ENCODE peak calls at places on chromosomes 2 and 18, in ten cellular contexts. F is HepG2; T is MM.1S; S is Peyer's patch; O is right cardiac atrium; Q is CD8-positive, alpha-beta memory T cell; H is SK-N-SH; R is dorsolateral prefrontal cortex; N is upper lobe of left lung; L is AG04450. A is an unnamed sample.

GRCh38 chr2:224850081-224850480 is 133.9 kb upstream of the CCDC195 start:
- DNase-seq in F (no peak), T (no peak), S (no peak), O (no peak), Q (no peak), H (no peak), R (no peak), N (no peak), L (no peak), A (no peak)

GRCh38 chr2:226673314-226673723 is 126.3 kb downstream of the IRS1 start:
- DNase-seq in F (no peak), T (no peak), S (peak), O (peak), Q (no peak), H (no peak), R (no peak), N (no peak), L (peak), A (no peak)

GRCh38 chr2:176136375-176137248 is 7.1 kb downstream of the HOXD8 start:
- DNase-seq in F (no peak), T (no peak), S (peak), O (no peak), Q (no peak), H (peak), R (no peak), N (no peak), L (no peak), A (no peak)

GRCh38 chr2:227545990-227546389 is 52.7 kb upstream of the SCYGR2 start:
- DNase-seq in F (peak), T (no peak), S (no peak), O (no peak), Q (no peak), H (no peak), R (no peak), N (no peak), L (no peak), A (no peak)

GRCh38 chr2:19543271-19544019 is 185.0 kb upstream of the OSR1 start:
- DNase-seq in F (no peak), T (no peak), S (no peak), O (no peak), Q (no peak), H (no peak), R (no peak), N (no peak), L (no peak), A (no peak)

GRCh38 chr2:26298638-26299393 is 47.1 kb upstream of the SELENOI start:
- DNase-seq in F (peak), T (no peak), S (peak), O (peak), Q (peak), H (no peak), R (no peak), N (peak), L (no peak), A (no peak)

GRCh38 chr2:221833972-221834371 is 261.9 kb upstream of the EPHA4 start:
- DNase-seq in F (no peak), T (no peak), S (no peak), O (no peak), Q (no peak), H (no peak), R (no peak), N (no peak), L (no peak), A (no peak)

GRCh38 chr2:85160946-85161625 is 27.9 kb downstream of the TCF7L1 start:
- DNase-seq in F (no peak), T (no peak), S (no peak), O (no peak), Q (no peak), H (no peak), R (no peak), N (peak), L (no peak), A (no peak)

GRCh38 chr2:17822452-17823117 is 6.3 kb downstream of the MSGN1 start:
- DNase-seq in F (no peak), T (no peak), S (no peak), O (no peak), Q (no peak), H (peak), R (no peak), N (no peak), L (no peak), A (no peak)

GRCh38 chr18:60471652-60472051 is 99.1 kb upstream of the MC4R start:
- DNase-seq in F (no peak), T (no peak), S (no peak), O (no peak), Q (no peak), H (no peak), R (no peak), N (no peak), L (no peak), A (no peak)

GRCh38 chr2:107529146-107529545 is 297.5 kb upstream of the RGPD4 start:
- DNase-seq in F (no peak), T (no peak), S (no peak), O (peak), Q (no peak), H (peak), R (no peak), N (no peak), L (no peak), A (no peak)

GRCh38 chr2:172437419-172438063 is 10.2 kb downstream of the ITGA6 start:
- DNase-seq in F (no peak), T (peak), S (no peak), O (no peak), Q (peak), H (no peak), R (no peak), N (no peak), L (no peak), A (no peak)

GRCh38 chr18:30632058-30632718 is 410.4 kb downstream of the DSC3 start:
- DNase-seq in F (no peak), T (peak), S (no peak), O (no peak), Q (no peak), H (no peak), R (no peak), N (no peak), L (no peak), A (no peak)
- H3K27ac ChIP-seq in F (no peak), T (no peak), S (no peak), O (no peak), Q (no peak), H (no peak), R (no peak), N (no peak), L (no peak), A (no peak)

GRCh38 chr2:195633974-195634373 is 23.1 kb upstream of the SLC39A10 start:
- DNase-seq in F (no peak), T (no peak), S (no peak), O (no peak), Q (no peak), H (no peak), R (no peak), N (no peak), L (no peak), A (no peak)

GRCh38 chr2:195626507-195626906 is 30.5 kb upstream of the SLC39A10 start:
- DNase-seq in F (no peak), T (no peak), S (no peak), O (no peak), Q (no peak), H (no peak), R (no peak), N (no peak), L (no peak), A (no peak)

GRCh38 chr2:195633573-195633870 is 23.5 kb upstream of the SLC39A10 start:
- DNase-seq in F (no peak), T (no peak), S (no peak), O (no peak), Q (no peak), H (no peak), R (no peak), N (no peak), L (no peak), A (no peak)

GRCh38 chr2:195632852-195633572 is 24.0 kb upstream of the SLC39A10 start:
- DNase-seq in F (no peak), T (no peak), S (no peak), O (no peak), Q (no peak), H (no peak), R (no peak), N (no peak), L (no peak), A (no peak)

GRCh38 chr2:195628666-195629065 is 28.4 kb upstream of the SLC39A10 start:
- DNase-seq in F (no peak), T (no peak), S (no peak), O (no peak), Q (no peak), H (no peak), R (no peak), N (no peak), L (no peak), A (no peak)
- H3K27ac ChIP-seq in F (no peak), T (no peak), S (no peak), O (no peak), Q (no peak), H (no peak), R (no peak), N (no peak), L (no peak), A (no peak)

GRCh38 chr18:75936862-75937261 is 509.4 kb upstream of the SMIM21 start:
- DNase-seq in F (no peak), T (no peak), S (no peak), O (no peak), Q (no peak), H (no peak), R (no peak), N (no peak), L (no peak), A (no peak)

GRCh38 chr18:75937306-75937705 is 509.8 kb upstream of the SMIM21 start:
- DNase-seq in F (no peak), T (no peak), S (no peak), O (no peak), Q (no peak), H (no peak), R (no peak), N (no peak), L (no peak), A (no peak)
- H3K27ac ChIP-seq in F (no peak), T (no peak), S (no peak), O (no peak), Q (no peak), H (no peak), R (no peak), N (no peak), L (no peak), A (no peak)

DNA sequence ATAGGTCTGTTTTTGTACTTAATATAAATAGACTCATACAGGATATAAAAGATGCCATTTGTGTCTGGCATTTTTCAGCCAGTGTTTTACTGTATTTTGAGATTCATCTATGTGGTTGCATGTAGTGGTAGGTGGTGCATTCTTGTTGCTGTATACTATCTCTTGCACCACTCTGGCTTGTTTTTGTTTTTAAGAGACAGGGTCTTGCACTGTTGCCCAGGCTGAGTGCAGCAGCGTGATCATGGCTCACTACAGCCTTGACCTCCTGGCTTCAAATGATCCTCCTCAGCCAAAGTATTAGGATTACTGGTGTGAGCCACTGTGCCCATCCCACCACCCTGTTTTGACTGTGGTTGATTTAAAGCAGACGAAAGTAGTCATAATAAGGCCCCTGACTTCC is 12.6 kb downstream of the HK2 start:
- DNase-seq in F (no peak), T (no peak), S (no peak), O (no peak), Q (no peak), H (no peak), R (no peak), N (no peak), L (no peak), A (no peak)
- H3K27ac ChIP-seq in F (no peak), T (no peak), S (no peak), O (no peak), Q (no peak), H (peak), R (no peak), N (peak), L (peak), A (no peak)

DNA sequence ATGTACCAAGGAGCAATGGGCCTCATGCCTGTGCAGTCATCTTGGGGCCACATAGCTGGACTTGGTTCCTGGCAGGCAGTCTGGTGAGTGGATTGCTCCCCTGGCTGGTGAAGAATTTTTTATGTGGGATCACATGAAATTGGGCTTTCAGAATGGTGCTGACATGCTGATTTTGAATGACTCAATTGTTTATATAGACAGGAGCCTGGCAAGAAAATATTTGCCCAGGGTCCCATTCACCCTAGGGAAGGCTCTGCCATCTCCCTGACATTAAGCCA is 266.9 kb downstream of the DYSF start:
- DNase-seq in F (no peak), T (no peak), S (no peak), O (peak), Q (no peak), H (no peak), R (no peak), N (no peak), L (no peak), A (no peak)
- H3K27ac ChIP-seq in F (no peak), T (no peak), S (no peak), O (peak), Q (no peak), H (peak), R (no peak), N (peak), L (no peak), A (no peak)

DNA sequence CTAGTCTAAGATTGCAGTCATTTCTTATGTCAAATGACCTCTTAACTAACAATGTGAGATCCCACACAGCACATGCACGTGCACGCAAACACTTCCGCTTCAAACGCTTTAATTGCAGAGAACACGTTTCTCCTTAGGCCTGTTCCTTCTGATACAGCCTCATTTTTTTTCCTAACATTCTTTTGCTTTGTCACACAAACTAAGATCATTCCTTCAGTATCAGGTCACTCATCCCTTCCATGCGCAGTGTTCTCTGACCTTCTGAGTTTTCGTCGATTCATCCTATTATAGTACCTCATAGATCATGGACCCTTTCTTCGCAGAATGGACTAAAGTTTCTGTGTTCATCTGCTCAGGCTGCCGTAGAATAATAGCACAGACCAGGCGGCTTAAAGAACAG is 327.1 kb upstream of the CDH19 start:
- DNase-seq in F (no peak), T (no peak), S (no peak), O (no peak), Q (no peak), H (no peak), R (no peak), N (no peak), L (no peak), A (no peak)
- H3K27ac ChIP-seq in F (no peak), T (no peak), S (no peak), O (no peak), Q (no peak), H (no peak), R (no peak), N (no peak), L (no peak), A (no peak)

DNA sequence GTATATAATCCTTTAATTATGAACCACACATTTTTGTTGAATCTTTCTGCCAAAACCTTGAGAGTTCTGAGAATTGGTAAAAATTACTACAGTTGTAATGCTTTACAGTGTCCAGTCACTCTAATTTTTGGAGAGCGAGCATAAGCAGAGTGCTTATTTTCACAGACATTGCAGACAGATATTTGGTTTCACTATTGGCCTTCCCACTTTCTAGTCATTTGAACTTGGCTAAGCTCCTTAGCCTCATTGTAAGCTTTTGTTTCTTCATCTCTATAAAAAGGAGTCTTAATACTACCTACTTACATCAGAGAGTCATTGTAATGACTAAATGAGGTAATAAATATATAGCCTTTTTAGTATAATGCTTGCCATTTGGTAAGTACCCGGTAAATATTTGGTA is 80.4 kb downstream of the LCLAT1 start:
- DNase-seq in F (no peak), T (no peak), S (no peak), O (no peak), Q (no peak), H (no peak), R (no peak), N (no peak), L (no peak), A (no peak)
- H3K27ac ChIP-seq in F (no peak), T (no peak), S (no peak), O (no peak), Q (no peak), H (no peak), R (no peak), N (no peak), L (no peak), A (no peak)

GRCh38 chr2:174673405-174673804 is 75.8 kb upstream of the WIPF1 start:
- DNase-seq in F (no peak), T (no peak), S (no peak), O (no peak), Q (no peak), H (no peak), R (no peak), N (no peak), L (no peak), A (no peak)

GRCh38 chr2:174669321-174669720 is 71.7 kb upstream of the WIPF1 start:
- DNase-seq in F (no peak), T (no peak), S (no peak), O (no peak), Q (no peak), H (no peak), R (no peak), N (no peak), L (no peak), A (no peak)

GRCh38 chr2:174667461-174667860 is 69.9 kb upstream of the WIPF1 start:
- DNase-seq in F (no peak), T (no peak), S (no peak), O (no peak), Q (no peak), H (no peak), R (no peak), N (peak), L (no peak), A (no peak)

GRCh38 chr2:174668075-174668474 is 70.5 kb upstream of the WIPF1 start:
- DNase-seq in F (no peak), T (no peak), S (no peak), O (no peak), Q (no peak), H (no peak), R (no peak), N (no peak), L (no peak), A (no peak)

GRCh38 chr2:174670446-174670845 is 72.8 kb upstream of the WIPF1 start:
- DNase-seq in F (no peak), T (no peak), S (no peak), O (peak), Q (no peak), H (no peak), R (no peak), N (no peak), L (no peak), A (no peak)
- H3K27ac ChIP-seq in F (no peak), T (no peak), S (no peak), O (no peak), Q (no peak), H (no peak), R (peak), N (no peak), L (no peak), A (peak)

DNA sequence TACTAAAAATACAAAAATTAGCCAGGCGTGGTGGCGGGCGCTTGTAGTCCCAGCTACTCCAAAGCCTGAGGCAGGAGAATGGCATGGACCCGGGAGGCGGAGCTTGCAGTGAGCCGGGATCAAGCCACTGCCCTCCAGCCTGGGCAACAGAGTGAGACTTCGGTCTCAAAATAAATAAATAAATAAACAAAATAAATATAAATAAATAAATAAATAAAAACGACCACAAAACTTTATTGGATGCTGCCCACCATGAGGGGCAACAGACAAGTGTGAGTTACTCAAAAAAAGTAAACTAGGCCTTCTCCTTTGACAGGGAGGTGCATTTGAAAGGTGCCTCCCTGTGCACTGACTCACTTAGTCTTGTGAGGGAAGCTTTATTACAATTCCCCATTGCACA is 50.4 kb downstream of the SLC4A1AP start:
- DNase-seq in F (no peak), T (no peak), S (no peak), O (no peak), Q (no peak), H (no peak), R (no peak), N (no peak), L (no peak), A (no peak)
- H3K27ac ChIP-seq in F (no peak), T (no peak), S (no peak), O (peak), Q (no peak), H (no peak), R (no peak), N (no peak), L (no peak), A (no peak)

A was measured in caudate nucleus.